ENCODE peak calls at places on chromosomes 12 and 14, in nine cellular contexts. One of them, this sample, is unnamed.

GRCh38 chr14:37720131-37720530 is 124.7 kb downstream of the TTC6 start:
- DNase-seq in endothelial cell: no peak
- DNase-seq in NCI-H460: no peak
- DNase-seq in activated T-cell treated with anti-CD3 and anti-CD28 coated beads, Interleukin-2, amount 50 U/mL, for 72 hours: no peak
- DNase-seq in mesendoderm: no peak
- DNase-seq in COR-L47: no peak
- DNase-seq in NCI-H2081 treated with DMSO at 0.1 percent for 48 hours: no peak
- DNase-seq in renal cortical epithelial cell: no peak
- DNase-seq in nucleus accumbens: no peak
- DNase-seq in this sample: no peak

GRCh38 chr14:21231020-21231652 is 38.1 kb downstream of the HNRNPC start:
- DNase-seq in endothelial cell: no peak
- DNase-seq in NCI-H460: no peak
- DNase-seq in activated T-cell treated with anti-CD3 and anti-CD28 coated beads, Interleukin-2, amount 50 U/mL, for 72 hours: no peak
- DNase-seq in mesendoderm: no peak
- DNase-seq in COR-L47: no peak
- DNase-seq in NCI-H2081 treated with DMSO at 0.1 percent for 48 hours: no peak
- DNase-seq in renal cortical epithelial cell: no peak
- DNase-seq in nucleus accumbens: no peak
- DNase-seq in this sample: no peak

GRCh38 chr12:51887476-51888315 is at the start of gene ANKRD33:
- DNase-seq in endothelial cell: peak; percentile 69
- DNase-seq in NCI-H460: no peak
- DNase-seq in activated T-cell treated with anti-CD3 and anti-CD28 coated beads, Interleukin-2, amount 50 U/mL, for 72 hours: no peak
- DNase-seq in mesendoderm: peak; percentile 74
- DNase-seq in COR-L47: no peak
- DNase-seq in NCI-H2081 treated with DMSO at 0.1 percent for 48 hours: no peak
- DNase-seq in renal cortical epithelial cell: no peak
- DNase-seq in nucleus accumbens: no peak
- DNase-seq in this sample: no peak

GRCh38 chr12:203462-204260 is 10.3 kb downstream of the SLC6A12 start:
- DNase-seq in endothelial cell: peak; percentile 63
- DNase-seq in NCI-H460: peak; percentile 12
- DNase-seq in activated T-cell treated with anti-CD3 and anti-CD28 coated beads, Interleukin-2, amount 50 U/mL, for 72 hours: no peak
- DNase-seq in mesendoderm: no peak
- DNase-seq in COR-L47: no peak
- DNase-seq in NCI-H2081 treated with DMSO at 0.1 percent for 48 hours: no peak
- DNase-seq in renal cortical epithelial cell: no peak
- DNase-seq in nucleus accumbens: no peak
- DNase-seq in this sample: no peak

GRCh38 chr12:46519407-46519806 is 146.8 kb upstream of the SLC38A2 start:
- DNase-seq in endothelial cell: no peak
- DNase-seq in NCI-H460: no peak
- DNase-seq in activated T-cell treated with anti-CD3 and anti-CD28 coated beads, Interleukin-2, amount 50 U/mL, for 72 hours: no peak
- DNase-seq in mesendoderm: no peak
- DNase-seq in COR-L47: no peak
- DNase-seq in NCI-H2081 treated with DMSO at 0.1 percent for 48 hours: no peak
- DNase-seq in renal cortical epithelial cell: no peak
- DNase-seq in nucleus accumbens: no peak
- DNase-seq in this sample: no peak

GRCh38 chr12:93100610-93101009 is 171.5 kb upstream of the EEA1 start:
- DNase-seq in endothelial cell: no peak
- DNase-seq in NCI-H460: no peak
- DNase-seq in activated T-cell treated with anti-CD3 and anti-CD28 coated beads, Interleukin-2, amount 50 U/mL, for 72 hours: no peak
- DNase-seq in mesendoderm: no peak
- DNase-seq in COR-L47: no peak
- DNase-seq in NCI-H2081 treated with DMSO at 0.1 percent for 48 hours: no peak
- DNase-seq in renal cortical epithelial cell: no peak
- DNase-seq in nucleus accumbens: no peak
- DNase-seq in this sample: no peak

GRCh38 chr14:61147898-61148549 is 133.1 kb downstream of the TMEM30B start:
- DNase-seq in endothelial cell: no peak
- DNase-seq in NCI-H460: no peak
- DNase-seq in activated T-cell treated with anti-CD3 and anti-CD28 coated beads, Interleukin-2, amount 50 U/mL, for 72 hours: no peak
- DNase-seq in mesendoderm: no peak
- DNase-seq in COR-L47: no peak
- DNase-seq in NCI-H2081 treated with DMSO at 0.1 percent for 48 hours: no peak
- DNase-seq in renal cortical epithelial cell: peak; percentile 93
- DNase-seq in nucleus accumbens: peak; percentile 8
- DNase-seq in this sample: no peak

GRCh38 chr12:69425417-69425816 is 44.8 kb upstream of the FRS2 start:
- DNase-seq in endothelial cell: no peak
- DNase-seq in NCI-H460: no peak
- DNase-seq in activated T-cell treated with anti-CD3 and anti-CD28 coated beads, Interleukin-2, amount 50 U/mL, for 72 hours: no peak
- DNase-seq in mesendoderm: no peak
- DNase-seq in COR-L47: no peak
- DNase-seq in NCI-H2081 treated with DMSO at 0.1 percent for 48 hours: no peak
- DNase-seq in renal cortical epithelial cell: no peak
- DNase-seq in nucleus accumbens: no peak
- DNase-seq in this sample: no peak

GRCh38 chr14:35535794-35536112 is 1.8 kb downstream of the INSM2 start:
- DNase-seq in endothelial cell: peak; percentile 4
- DNase-seq in NCI-H460: no peak
- DNase-seq in activated T-cell treated with anti-CD3 and anti-CD28 coated beads, Interleukin-2, amount 50 U/mL, for 72 hours: no peak
- DNase-seq in mesendoderm: no peak
- DNase-seq in COR-L47: no peak
- DNase-seq in NCI-H2081 treated with DMSO at 0.1 percent for 48 hours: no peak
- DNase-seq in renal cortical epithelial cell: no peak
- DNase-seq in nucleus accumbens: no peak
- DNase-seq in this sample: no peak